ENCODE peak calls at places on chromosomes 2 and 18, in five cellular contexts. One of them, this sample, is unnamed.

GRCh38 chr2:40178171-40178778 is 273.6 kb downstream of the SLC8A1 start:
- DNase-seq in T-cell: no peak
- DNase-seq in stimulated activated CD8-positive, alpha-beta memory T cell treated with anti-CD3 and anti-CD28 coated beads, Interleukin-4, amount 100 ng/mL, for 48 hours: no peak
- DNase-seq in epithelial cell of proximal tubule: no peak
- DNase-seq in AG08396: no peak
- DNase-seq in this sample: no peak

GRCh38 chr18:27608742-27609141 is 423.6 kb upstream of the CHST9 start:
- DNase-seq in stimulated activated CD8-positive, alpha-beta memory T cell treated with anti-CD3 and anti-CD28 coated beads, Interleukin-4, amount 100 ng/mL, for 48 hours: no peak
- DNase-seq in AG08396: no peak
- DNase-seq in epithelial cell of proximal tubule: no peak
- DNase-seq in T-cell: no peak
- DNase-seq in this sample: no peak

GRCh38 chr18:44342167-44342566 is 338.5 kb upstream of the SETBP1 start:
- DNase-seq in T-cell: no peak
- DNase-seq in stimulated activated CD8-positive, alpha-beta memory T cell treated with anti-CD3 and anti-CD28 coated beads, Interleukin-4, amount 100 ng/mL, for 48 hours: no peak
- DNase-seq in epithelial cell of proximal tubule: no peak
- DNase-seq in AG08396: no peak
- DNase-seq in this sample: no peak

GRCh38 chr2:168062054-168062453 is 185.3 kb downstream of the STK39 start:
- DNase-seq in AG08396: no peak
- DNase-seq in stimulated activated CD8-positive, alpha-beta memory T cell treated with anti-CD3 and anti-CD28 coated beads, Interleukin-4, amount 100 ng/mL, for 48 hours: no peak
- DNase-seq in epithelial cell of proximal tubule: peak
- DNase-seq in T-cell: no peak
- DNase-seq in this sample: no peak

GRCh38 chr2:44668336-44668735 is 273.2 kb upstream of the SIX3 start:
- DNase-seq in AG08396: no peak
- DNase-seq in stimulated activated CD8-positive, alpha-beta memory T cell treated with anti-CD3 and anti-CD28 coated beads, Interleukin-4, amount 100 ng/mL, for 48 hours: no peak
- DNase-seq in epithelial cell of proximal tubule: no peak
- DNase-seq in T-cell: no peak
- DNase-seq in this sample: no peak

GRCh38 chr18:10170375-10170774 is 256.6 kb downstream of the VAPA start:
- DNase-seq in T-cell: no peak
- DNase-seq in AG08396: no peak
- DNase-seq in epithelial cell of proximal tubule: no peak
- DNase-seq in stimulated activated CD8-positive, alpha-beta memory T cell treated with anti-CD3 and anti-CD28 coated beads, Interleukin-4, amount 100 ng/mL, for 48 hours: no peak
- DNase-seq in this sample: no peak

GRCh38 chr2:98034745-98035144 is 39.0 kb upstream of the TMEM131 start:
- DNase-seq in epithelial cell of proximal tubule: no peak
- DNase-seq in AG08396: no peak
- DNase-seq in T-cell: no peak
- DNase-seq in stimulated activated CD8-positive, alpha-beta memory T cell treated with anti-CD3 and anti-CD28 coated beads, Interleukin-4, amount 100 ng/mL, for 48 hours: no peak
- DNase-seq in this sample: no peak

GRCh38 chr18:10313016-10313342 is 141.5 kb upstream of the APCDD1 start:
- DNase-seq in stimulated activated CD8-positive, alpha-beta memory T cell treated with anti-CD3 and anti-CD28 coated beads, Interleukin-4, amount 100 ng/mL, for 48 hours: no peak
- DNase-seq in T-cell: no peak
- DNase-seq in epithelial cell of proximal tubule: no peak
- DNase-seq in AG08396: no peak
- DNase-seq in this sample: no peak

GRCh38 chr18:59620381-59620780 is 76.8 kb downstream of the CCBE1 start:
- DNase-seq in stimulated activated CD8-positive, alpha-beta memory T cell treated with anti-CD3 and anti-CD28 coated beads, Interleukin-4, amount 100 ng/mL, for 48 hours: no peak
- DNase-seq in T-cell: no peak
- DNase-seq in AG08396: no peak
- DNase-seq in epithelial cell of proximal tubule: no peak
- DNase-seq in this sample: no peak

GRCh38 chr2:30688956-30689401 is 118.3 kb downstream of the CAPN13 start:
- DNase-seq in epithelial cell of proximal tubule: no peak
- DNase-seq in AG08396: no peak
- DNase-seq in T-cell: no peak
- DNase-seq in stimulated activated CD8-positive, alpha-beta memory T cell treated with anti-CD3 and anti-CD28 coated beads, Interleukin-4, amount 100 ng/mL, for 48 hours: no peak
- DNase-seq in this sample: no peak

GRCh38 chr2:215290980-215291599 is 20.8 kb upstream of the ATIC start:
- DNase-seq in T-cell: no peak
- DNase-seq in epithelial cell of proximal tubule: no peak
- DNase-seq in stimulated activated CD8-positive, alpha-beta memory T cell treated with anti-CD3 and anti-CD28 coated beads, Interleukin-4, amount 100 ng/mL, for 48 hours: no peak
- DNase-seq in AG08396: no peak
- DNase-seq in this sample: no peak

This sample was measured in kidney epithelial cell.